ENCODE peak calls at places on chromosomes 5 and 9, in five cellular contexts. U, J, G, C and W are unnamed samples.

GRCh38 chr5:150516011-150516410 is 8.1 kb downstream of the NDST1 start:
- DNase-seq in C (no peak), U (peak), J (no peak), G (peak), W (peak)

GRCh38 chr9:136619742-136620440 is 42.8 kb upstream of the EGFL7 start:
- DNase-seq in G (no peak), C (peak), U (peak), J (no peak), W (no peak)

GRCh38 chr9:28981129-28981528 is 1407.8 kb upstream of the C9orf72 start:
- DNase-seq in U (no peak), J (no peak), G (no peak), C (no peak), W (no peak)

GRCh38 chr5:179327026-179327735 is 18.1 kb downstream of the ADAMTS2 start:
- DNase-seq in C (no peak), G (no peak), J (no peak), U (no peak), W (no peak)

GRCh38 chr5:172284275-172284971 is 859 bp upstream of the UBTD2 start:
- DNase-seq in U (peak), C (no peak), J (no peak), G (peak), W (peak)

GRCh38 chr5:54673523-54674225 is 156.1 kb downstream of the SNX18 start:
- DNase-seq in J (no peak), G (no peak), C (peak), U (no peak), W (no peak)

GRCh38 chr9:124349675-124350484 is 65.4 kb downstream of the PSMB7 start:
- DNase-seq in G (no peak), U (no peak), C (no peak), J (peak), W (no peak)

GRCh38 chr5:553874-554273 is 29.6 kb upstream of the SLC9A3 start:
- DNase-seq in U (no peak), J (no peak), G (peak), C (no peak), W (no peak)

GRCh38 chr5:75214928-75215327 is 21.8 kb downstream of the ANKRD31 start:
- DNase-seq in U (no peak), J (no peak), C (no peak), G (no peak), W (no peak)

GRCh38 chr5:54904425-54904824 is 81.0 kb downstream of the ESM1 start:
- DNase-seq in G (peak), U (peak), J (no peak), C (no peak), W (peak)

GRCh38 chr5:118311103-118311502 is 677.2 kb downstream of the DTWD2 start:
- DNase-seq in U (no peak), J (no peak), G (no peak), C (no peak), W (no peak)

GRCh38 chr9:78189461-78189860 is 46.4 kb upstream of the CEP78 start:
- DNase-seq in J (no peak), C (peak), G (no peak), U (no peak), W (no peak)

GRCh38 chr5:83919071-83920041 is 198.7 kb upstream of the HAPLN1 start:
- DNase-seq in G (no peak), J (no peak), C (peak), U (peak), W (peak)

GRCh38 chr9:14452539-14452938 is 138.6 kb upstream of the NFIB start:
- DNase-seq in J (no peak), U (no peak), G (no peak), C (no peak), W (no peak)

GRCh38 chr9:130535818-130536521 is 43.4 kb upstream of the FUBP3 start:
- DNase-seq in J (no peak), U (peak), C (no peak), G (peak), W (peak)

GRCh38 chr5:170302729-170303501 is 5.3 kb upstream of the LCP2 start:
- DNase-seq in G (peak), U (no peak), J (peak), C (peak), W (no peak)

GRCh38 chr9:95462419-95463121 is 54.2 kb downstream of the PTCH1 start:
- DNase-seq in J (peak), U (peak), G (peak), C (peak), W (peak)

GRCh38 chr9:90642570-90643539 is at the start of gene DIRAS2:
- DNase-seq in J (peak), U (peak), G (peak), C (no peak), W (peak)

GRCh38 chr5:149060325-149060724 is 2.5 kb downstream of the SH3TC2 start:
- DNase-seq in C (peak), J (no peak), G (no peak), U (peak), W (peak)

GRCh38 chr5:13214182-13214581 is 730.3 kb downstream of the DNAH5 start:
- DNase-seq in G (peak), U (no peak), C (no peak), J (no peak), W (no peak)

GRCh38 chr9:126301985-126302603 is 24.5 kb upstream of the MVB12B start:
- DNase-seq in J (peak), U (peak), C (peak), G (peak), W (peak)

GRCh38 chr9:94584555-94584954 is 9.1 kb downstream of the FBP2 start:
- DNase-seq in G (no peak), C (no peak), J (no peak), U (no peak), W (no peak)

GRCh38 chr5:162593881-162594280 is 526.3 kb downstream of the GABRG2 start:
- DNase-seq in C (no peak), J (no peak), U (no peak), G (peak), W (no peak)

GRCh38 chr9:89226076-89226475 is 47.5 kb upstream of the SHC3 start:
- DNase-seq in J (no peak), C (no peak), U (no peak), G (peak), W (no peak)

GRCh38 chr9:129761293-129761900 is 8.6 kb upstream of the PTGES start:
- DNase-seq in C (no peak), J (no peak), U (peak), G (no peak), W (peak)

GRCh38 chr9:76810377-76810957 is 46.2 kb downstream of the PCA3 start:
- DNase-seq in U (peak), G (peak), C (peak), J (peak), W (peak)